ENCODE peak calls at places on chromosome 14, in nine cellular contexts. X is left ventricle myocardium inferior; U is tibial artery; H is aorta; K is neuronal stem cell; Q is CD8-positive, alpha-beta memory T cell; D is pancreas; P is naive thymus-derived CD4-positive, alpha-beta T cell; Y is heart right ventricle. Z is an unnamed sample. For H3K4me1, the result is how much of the 10 kb centered on the place peaks cover.

GRCh38 chr14:70002589-70003240 is 123.5 kb downstream of the SMOC1 start:
- DNase-seq in X (no peak), U (no peak), H (no peak), K (no peak), Q (no peak), D (no peak), P (no peak), Y (no peak), Z (no peak)

GRCh38 chr14:58353516-58354299 is 42.0 kb upstream of the TOMM20L start:
- DNase-seq in X (no peak), U (no peak), H (no peak), K (no peak), Q (no peak), D (no peak), P (no peak), Y (no peak), Z (no peak)

GRCh38 chr14:56730468-56731145 is 79.7 kb downstream of the OTX2 start:
- DNase-seq in X (no peak), U (no peak), H (no peak), K (no peak), Q (no peak), D (no peak), P (no peak), Y (no peak), Z (no peak)

GRCh38 chr14:57392830-57393229 is 2.4 kb downstream of the NAA30 start:
- DNase-seq in X (no peak), U (no peak), H (no peak), K (no peak), Q (no peak), D (no peak), P (no peak), Y (no peak), Z (no peak)

GRCh38 chr14:49754570-49755097 is 13.3 kb upstream of the KLHDC2 start:
- DNase-seq in X (no peak), U (no peak), H (no peak), K (no peak), Q (no peak), D (no peak), P (no peak), Y (no peak), Z (no peak)

GRCh38 chr14:77161011-77161410 is 19.4 kb upstream of the ZDHHC22 start:
- DNase-seq in X (no peak), U (no peak), H (no peak), K (no peak), Q (no peak), D (no peak), P (no peak), Y (no peak), Z (no peak)

GRCh38 chr14:91284146-91284790 is 39.8 kb upstream of the GPR68 start:
- DNase-seq in X (no peak), U (no peak), H (no peak), K (no peak), Q (no peak), D (no peak), P (no peak), Y (no peak), Z (no peak)

GRCh38 chr14:36091096-36091495 is 85.4 kb downstream of the PTCSC3 start:
- DNase-seq in X (no peak), U (no peak), H (no peak), K (no peak), Q (no peak), D (peak), P (no peak), Y (no peak), Z (no peak)

GRCh38 chr14:106083082-106083481 is 556.7 kb downstream of the TMEM121 start:
- DNase-seq in X (no peak), U (no peak), H (no peak), K (no peak), Q (no peak), D (no peak), P (no peak), Y (no peak), Z (no peak)

GRCh38 chr14:64400829-64401459 is 12.8 kb downstream of the MTHFD1 start:
- DNase-seq in X (no peak), U (no peak), H (no peak), K (no peak), Q (no peak), D (no peak), P (no peak), Y (no peak), Z (no peak)

GRCh38 chr14:44589180-44589579 is 82.1 kb upstream of the FSCB start:
- DNase-seq in X (no peak), U (no peak), H (no peak), K (no peak), Q (no peak), D (no peak), P (no peak), Y (no peak), Z (no peak)

GRCh38 chr14:65479386-65479785 is 66.9 kb downstream of the FUT8 start:
- DNase-seq in X (no peak), U (no peak), H (no peak), K (no peak), Q (no peak), D (no peak), P (no peak), Y (no peak), Z (no peak)

GRCh38 chr14:47509957-47510356 is 165.4 kb downstream of the MDGA2 start:
- DNase-seq in X (no peak), U (no peak), H (no peak), K (no peak), Q (no peak), D (no peak), P (no peak), Y (no peak), Z (no peak)

GRCh38 chr14:65434216-65434850 is 21.8 kb downstream of the FUT8 start:
- DNase-seq in X (no peak), U (no peak), H (no peak), K (no peak), Q (no peak), D (no peak), P (no peak), Y (no peak), Z (no peak)

GRCh38 chr14:95353664-95354063 is 34.0 kb upstream of the CLMN start:
- DNase-seq in X (no peak), U (no peak), H (no peak), K (no peak), Q (no peak), D (no peak), P (no peak), Y (no peak), Z (no peak)

GRCh38 chr14:54325766-54326165 is 71.0 kb upstream of the CDKN3 start:
- DNase-seq in X (no peak), U (no peak), H (no peak), K (no peak), Q (no peak), D (no peak), P (no peak), Y (no peak), Z (no peak)

GRCh38 chr14:58807271-58807670 is 169.5 kb downstream of the DACT1 start:
- DNase-seq in X (no peak), U (no peak), H (no peak), K (no peak), Q (no peak), D (no peak), P (no peak), Y (no peak), Z (no peak)

GRCh38 chr14:34036319-34036761 is 85.5 kb upstream of the EGLN3 start:
- DNase-seq in X (no peak), U (no peak), H (no peak), K (no peak), Q (no peak), D (no peak), P (no peak), Y (no peak), Z (no peak)

GRCh38 chr14:34498684-34499412 is 36.8 kb upstream of the SPTSSA start:
- DNase-seq in X (no peak), U (no peak), H (no peak), K (no peak), Q (no peak), D (no peak), P (no peak), Y (no peak), Z (no peak)

GRCh38 chr14:67056684-67057083 is 132.6 kb upstream of the GARIN2 start:
- DNase-seq in X (no peak), U (no peak), H (peak), K (no peak), Q (no peak), D (no peak), P (no peak), Y (no peak), Z (no peak)

GRCh38 chr14:58138065-58138718 is 13.8 kb downstream of the ARMH4 start:
- DNase-seq in X (no peak), U (no peak), H (no peak), K (no peak), Q (no peak), D (no peak), P (no peak), Y (no peak), Z (no peak)

GRCh38 chr14:72883963-72884362 is 9.9 kb downstream of the DPF3 start:
- DNase-seq in X (no peak), U (no peak), H (no peak), K (no peak), Q (no peak), D (no peak), P (no peak), Y (no peak), Z (no peak)

GRCh38 chr14:92108345-92109254 is 2.2 kb upstream of the ATXN3 start:
- DNase-seq in X (no peak), U (no peak), H (no peak), K (no peak), Q (peak), D (no peak), P (peak), Y (no peak), Z (no peak)

GRCh38 chr14:70359076-70359424 is 433 bp downstream of the COX16 start:
- DNase-seq in X (peak), U (no peak), H (no peak), K (no peak), Q (no peak), D (no peak), P (peak), Y (no peak), Z (no peak)

GRCh38 chr14:23146423-23146910 is 27.4 kb upstream of the CEBPE start:
- DNase-seq in X (no peak), U (no peak), H (no peak), K (no peak), Q (no peak), D (no peak), P (no peak), Y (no peak), Z (no peak)

GRCh38 chr14:23143911-23144310 is 24.9 kb upstream of the CEBPE start:
- DNase-seq in X (no peak), U (no peak), H (no peak), K (no peak), Q (no peak), D (no peak), P (no peak), Y (no peak), Z (no peak)

GRCh38 chr14:23146980-23147379 is 27.9 kb upstream of the CEBPE start:
- DNase-seq in X (no peak), U (no peak), H (no peak), K (no peak), Q (no peak), D (no peak), P (no peak), Y (no peak), Z (no peak)

GRCh38 chr14:23147676-23148075 is 28.6 kb upstream of the CEBPE start:
- DNase-seq in X (no peak), U (no peak), H (no peak), K (no peak), Q (no peak), D (peak), P (no peak), Y (no peak), Z (no peak)

DNA sequence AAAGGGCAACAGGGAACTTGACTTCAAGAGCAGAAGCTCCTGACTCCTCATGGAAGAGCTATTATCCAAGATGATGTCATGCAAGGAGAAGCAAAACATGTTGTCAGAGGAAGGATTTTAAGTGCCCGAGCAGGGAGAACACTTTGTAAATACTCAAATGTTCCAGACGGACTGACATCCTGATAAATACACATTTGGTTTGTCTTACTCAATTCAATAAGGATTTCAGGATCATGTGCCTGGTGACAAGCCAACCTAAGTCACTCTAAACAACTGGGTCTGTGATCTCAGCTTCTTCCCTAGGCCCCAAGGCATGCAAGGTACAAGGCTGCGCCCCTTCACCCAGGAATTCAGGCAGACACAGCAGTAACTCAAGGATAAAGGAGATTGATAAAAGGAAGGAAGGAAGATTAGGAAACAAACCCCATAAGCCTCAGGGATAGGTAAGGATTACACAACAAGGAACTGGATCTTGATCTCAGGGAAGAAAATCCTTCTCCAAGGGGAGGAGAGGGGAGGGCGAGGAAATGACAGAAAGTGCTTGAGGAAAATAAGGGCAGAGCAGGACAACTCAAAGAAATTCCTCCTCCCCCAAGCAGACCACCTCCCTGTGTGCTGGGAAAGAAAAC is 26.9 kb upstream of the CEBPE start:
- DNase-seq in X (no peak), U (no peak), H (no peak), K (no peak), Q (no peak), D (no peak), P (no peak), Y (no peak), Z (no peak)
- H3K27ac ChIP-seq in X (peak), U (peak), H (no peak), K (no peak), Q (peak), D (no peak), P (no peak), Y (no peak), Z (peak)

GRCh38 chr14:22025884-22026283 is 352.3 kb upstream of the OR4E1 start:
- DNase-seq in X (no peak), U (no peak), H (no peak), K (no peak), Q (no peak), D (no peak), P (no peak), Y (no peak), Z (no peak)
- H3K4me3 ChIP-seq in X (no peak), U (no peak), H (no peak), K (no peak), Q (no peak), D (no peak), P (no peak), Y (no peak), Z (no peak)

GRCh38 chr14:61041704-61042103 is 60.7 kb downstream of the SLC38A6 start:
- DNase-seq in X (no peak), U (no peak), H (peak), K (no peak), Q (no peak), D (no peak), P (no peak), Y (no peak), Z (no peak)
- H3K4me1 ChIP-seq in X (under half), U (under half), H (under half), K (under half), Q (under half), D (under half), P (under half), Y (under half), Z (under half)

GRCh38 chr14:102811971-102812370 is 34.7 kb downstream of the TRAF3 start:
- DNase-seq in X (no peak), U (no peak), H (no peak), K (no peak), Q (no peak), D (no peak), P (no peak), Y (no peak), Z (no peak)
- H3K27ac ChIP-seq in X (no peak), U (no peak), H (no peak), K (no peak), Q (no peak), D (no peak), P (no peak), Y (no peak), Z (no peak)

GRCh38 chr14:100567877-100568163 is 19.4 kb downstream of the BEGAIN start:
- DNase-seq in X (no peak), U (no peak), H (no peak), K (no peak), Q (no peak), D (no peak), P (no peak), Y (no peak), Z (no peak)

GRCh38 chr14:100568998-100569733 is 18.1 kb downstream of the BEGAIN start:
- DNase-seq in X (no peak), U (no peak), H (no peak), K (no peak), Q (no peak), D (no peak), P (no peak), Y (no peak), Z (no peak)

GRCh38 chr14:100568164-100568997 is 18.8 kb downstream of the BEGAIN start:
- DNase-seq in X (no peak), U (no peak), H (no peak), K (no peak), Q (no peak), D (no peak), P (no peak), Y (no peak), Z (no peak)

GRCh38 chr14:100570726-100571454 is 16.3 kb downstream of the BEGAIN start:
- DNase-seq in X (no peak), U (no peak), H (no peak), K (no peak), Q (no peak), D (no peak), P (no peak), Y (no peak), Z (no peak)

DNA sequence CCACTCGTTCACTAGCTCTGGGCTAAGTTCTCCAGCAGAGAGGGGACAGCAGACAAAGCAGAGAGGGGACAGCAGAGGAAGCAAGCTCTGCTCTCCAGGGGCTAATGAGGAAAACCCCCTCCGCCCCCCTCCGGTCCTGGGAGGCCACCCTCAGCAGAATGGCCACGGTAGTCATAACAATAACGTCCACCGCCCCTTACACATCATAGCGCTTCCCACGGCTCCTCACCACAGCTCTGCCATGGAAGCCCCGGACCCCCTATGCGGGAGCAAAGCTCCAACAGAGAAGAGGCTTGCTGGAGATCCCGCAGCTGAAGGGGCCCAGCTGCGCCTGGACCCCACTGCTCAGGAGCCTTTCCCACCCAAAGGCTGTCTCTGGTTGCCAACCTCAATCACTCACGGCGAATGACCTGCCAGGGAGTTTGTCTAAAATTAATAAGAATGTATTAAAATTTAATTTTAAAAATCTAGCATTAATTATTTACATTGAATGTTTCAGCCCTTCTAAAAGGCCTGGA is 17.4 kb downstream of the BEGAIN start:
- DNase-seq in X (no peak), U (no peak), H (no peak), K (no peak), Q (no peak), D (no peak), P (no peak), Y (no peak), Z (no peak)
- H3K4me3 ChIP-seq in X (peak), U (no peak), H (no peak), K (peak), Q (no peak), D (no peak), P (no peak), Y (no peak), Z (no peak)

GRCh38 chr14:75456069-75457023 is 28.5 kb downstream of the JDP2 start:
- DNase-seq in X (no peak), U (no peak), H (peak), K (no peak), Q (no peak), D (no peak), P (no peak), Y (no peak), Z (no peak)
- H3K4me1 ChIP-seq in X (half or more), U (half or more), H (under half), K (under half), Q (under half), D (half or more), P (under half), Y (half or more), Z (half or more)

GRCh38 chr14:68583527-68584275 is 209.2 kb downstream of the ZFP36L1 start:
- DNase-seq in X (no peak), U (no peak), H (no peak), K (no peak), Q (no peak), D (no peak), P (no peak), Y (no peak), Z (no peak)

GRCh38 chr14:68580096-68580640 is 212.7 kb downstream of the ZFP36L1 start:
- DNase-seq in X (no peak), U (no peak), H (no peak), K (no peak), Q (no peak), D (no peak), P (no peak), Y (no peak), Z (no peak)

GRCh38 chr14:68585690-68586089 is 207.2 kb downstream of the ZFP36L1 start:
- DNase-seq in X (no peak), U (no peak), H (no peak), K (no peak), Q (no peak), D (no peak), P (no peak), Y (no peak), Z (no peak)

GRCh38 chr14:68580676-68581075 is 212.2 kb downstream of the ZFP36L1 start:
- DNase-seq in X (no peak), U (no peak), H (no peak), K (no peak), Q (no peak), D (no peak), P (no peak), Y (no peak), Z (no peak)

DNA sequence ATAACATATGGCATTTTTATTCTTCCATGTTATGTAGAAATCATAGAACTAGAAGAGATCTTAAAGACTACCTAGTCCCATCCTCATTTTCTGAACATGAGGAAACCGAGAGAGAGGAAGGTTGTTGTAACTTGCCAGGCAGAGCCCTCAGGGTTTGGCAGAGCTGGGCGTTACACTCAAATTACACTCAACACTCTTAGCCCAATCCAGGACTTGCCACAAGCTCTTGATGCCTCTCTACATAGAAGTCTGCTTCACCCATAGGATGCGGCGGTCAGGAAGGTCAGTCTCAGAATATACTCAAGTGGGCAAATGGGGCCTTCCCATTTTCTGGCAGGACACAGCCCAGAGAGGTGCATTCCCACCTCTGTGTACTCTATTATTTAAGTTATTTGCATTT is 208.1 kb downstream of the ZFP36L1 start:
- DNase-seq in X (no peak), U (no peak), H (no peak), K (no peak), Q (no peak), D (no peak), P (no peak), Y (no peak), Z (no peak)
- H3K27ac ChIP-seq in X (no peak), U (no peak), H (no peak), K (peak), Q (no peak), D (no peak), P (no peak), Y (no peak), Z (peak)

Z was measured in esophagus muscularis mucosa.